ENCODE peak calls at places on chromosomes 11 and 22, in ten cellular contexts. D is activated effector memory CD4-positive, alpha-beta T cell treated with anti-CD3 and anti-CD28 coated beads, Interleukin-2, amount 50 U/mL, for 16 hours; H is C1 segment of cervical spinal cord; Y is cardiac fibroblast; U is stimulated activated naive CD8-positive, alpha-beta T cell treated with anti-CD3 and anti-CD28 coated beads, Interleukin-15, Interleukin-2, amounts not matched to agents 100 U/mL and 50 U/mL, for 24 hours; S is lung microvascular endothelial cell; X is stimulated activated CD4-positive, alpha-beta T cell treated with anti-CD3 and anti-CD28 coated beads, Interleukin-4, amount 100 ng/mL, for 48 hours; R is HTR-8/SVneo; L is NCI-H1436 treated with DMSO at 0.1 percent for 48 hours; M is ELR. A is an unnamed sample.

GRCh38 chr11:75673977-75674582 is 5.2 kb upstream of the MAP6 start:
- DNase-seq in U (peak), D (no peak), S (peak), H (no peak), Y (peak), M (peak), X (peak), L (no peak), R (no peak), A (no peak)

GRCh38 chr11:79417069-79417920 is 23.5 kb downstream of the TENM4 start:
- DNase-seq in H (no peak), L (no peak), R (no peak), D (no peak), X (no peak), S (no peak), M (peak), U (no peak), Y (no peak), A (no peak)

GRCh38 chr22:24503137-24503850 is 8.2 kb downstream of the UPB1 start:
- DNase-seq in H (no peak), S (peak), Y (peak), X (peak), U (peak), L (no peak), R (peak), M (peak), D (peak), A (no peak)

GRCh38 chr11:68773521-68774187 is 22.3 kb upstream of the TESMIN start:
- DNase-seq in S (no peak), H (no peak), L (no peak), R (no peak), U (no peak), M (no peak), X (no peak), Y (peak), D (no peak), A (no peak)

GRCh38 chr11:47243454-47243853 is 5.2 kb downstream of the ACP2 start:
- DNase-seq in H (no peak), U (no peak), M (no peak), S (no peak), R (no peak), L (no peak), D (no peak), Y (no peak), X (no peak), A (no peak)

GRCh38 chr22:37079668-37080171 is 28.2 kb downstream of the KCTD17 start:
- DNase-seq in L (no peak), D (peak), M (peak), U (peak), X (peak), H (no peak), Y (peak), S (peak), R (no peak), A (no peak)

GRCh38 chr11:70078095-70078795 is at the start of gene ANO1:
- DNase-seq in M (no peak), H (no peak), L (no peak), Y (no peak), U (no peak), D (no peak), R (no peak), S (peak), X (no peak), A (no peak)

GRCh38 chr11:123183391-123184099 is 11.5 kb downstream of the CLMP start:
- DNase-seq in S (no peak), U (peak), M (peak), H (no peak), L (no peak), Y (no peak), X (no peak), D (no peak), R (no peak), A (no peak)

GRCh38 chr11:3049430-3050243 is 7.6 kb downstream of the CARS1 start:
- DNase-seq in H (no peak), M (peak), R (peak), L (no peak), U (peak), Y (peak), X (no peak), S (peak), D (peak), A (peak)

GRCh38 chr11:70509476-70509875 is 111.1 kb downstream of the CTTN start:
- DNase-seq in H (no peak), S (no peak), D (no peak), M (no peak), L (no peak), X (no peak), U (no peak), R (no peak), Y (no peak), A (no peak)

GRCh38 chr11:128482512-128483191 is 104.7 kb downstream of the ETS1 start:
- DNase-seq in S (no peak), H (no peak), Y (peak), L (no peak), R (no peak), X (no peak), U (peak), D (peak), M (no peak), A (no peak)

GRCh38 chr11:64656797-64657196 is 65.8 kb downstream of the SLC22A12 start:
- DNase-seq in M (no peak), X (no peak), R (no peak), U (no peak), S (no peak), L (no peak), Y (no peak), H (no peak), D (no peak), A (no peak)

GRCh38 chr22:22943521-22944267 is 56.1 kb downstream of the IGLL5 start:
- DNase-seq in L (no peak), X (no peak), R (no peak), D (peak), U (peak), M (no peak), Y (no peak), H (no peak), S (no peak), A (no peak)

GRCh38 chr11:44804449-44805151 is 77.8 kb downstream of the TSPAN18 start:
- DNase-seq in Y (no peak), L (no peak), S (no peak), R (no peak), M (no peak), X (no peak), H (no peak), U (no peak), D (no peak), A (no peak)

GRCh38 chr11:121067453-121067852 is 33.6 kb upstream of the TECTA start:
- DNase-seq in L (no peak), S (peak), D (no peak), U (no peak), X (no peak), H (no peak), Y (no peak), M (no peak), R (no peak), A (no peak)

GRCh38 chr11:58531865-58532341 is 24.0 kb upstream of the OR5B21 start:
- DNase-seq in M (no peak), S (no peak), L (no peak), R (no peak), H (no peak), D (no peak), Y (no peak), U (no peak), X (no peak), A (no peak)

GRCh38 chr11:46200537-46201281 is 76.8 kb upstream of the CREB3L1 start:
- DNase-seq in S (no peak), X (no peak), D (no peak), Y (no peak), U (no peak), L (no peak), R (no peak), H (no peak), M (peak), A (no peak)

GRCh38 chr11:35061516-35062440 is 77.2 kb upstream of the CD44 start:
- DNase-seq in U (no peak), Y (no peak), X (no peak), L (no peak), M (no peak), H (no peak), D (no peak), R (no peak), S (no peak), A (no peak)

A was measured in NCI-H187.